ENCODE peak calls at places on chromosomes 11 and 22, in five cellular contexts. E, R, S, N and U are unnamed samples.

GRCh38 chr22:23690713-23691112 is at the start of gene RGL4:
- DNase-seq in E (no peak), R (no peak), S (no peak), N (no peak), U (no peak)

GRCh38 chr11:96942855-96943254 is 553.0 kb downstream of the JRKL start:
- DNase-seq in E (no peak), R (no peak), S (no peak), N (no peak), U (no peak)

GRCh38 chr11:62923634-62924411 is 2.7 kb upstream of the CHRM1 start:
- DNase-seq in E (no peak), R (no peak), S (no peak), N (no peak), U (peak)

GRCh38 chr11:60868682-60869450 is 1.5 kb downstream of the ZP1 start:
- DNase-seq in E (no peak), R (no peak), S (no peak), N (no peak), U (no peak)

GRCh38 chr11:113106507-113106906 is 145.3 kb downstream of the NCAM1 start:
- DNase-seq in E (no peak), R (no peak), S (no peak), N (no peak), U (no peak)

GRCh38 chr11:132158091-132158490 is 787.7 kb downstream of the NTM start:
- DNase-seq in E (no peak), R (no peak), S (peak), N (no peak), U (no peak)

GRCh38 chr11:8871283-8871775 is 39.7 kb upstream of the AKIP1 start:
- DNase-seq in E (peak), R (peak), S (no peak), N (peak), U (no peak)

GRCh38 chr11:69109101-69109500 is 46.6 kb upstream of the SMIM38 start:
- DNase-seq in E (no peak), R (no peak), S (no peak), N (no peak), U (no peak)

GRCh38 chr11:70631624-70632047 is 233.3 kb downstream of the CTTN start:
- DNase-seq in E (no peak), R (no peak), S (no peak), N (no peak), U (no peak)

GRCh38 chr22:36136988-36137387 is 23.6 kb downstream of the APOL3 start:
- DNase-seq in E (no peak), R (no peak), S (no peak), N (no peak), U (no peak)

GRCh38 chr11:44621140-44621681 is 55.7 kb downstream of the CD82 start:
- DNase-seq in E (peak), R (peak), S (peak), N (peak), U (peak)

GRCh38 chr22:17583151-17583550 is 19.9 kb downstream of the SLC25A18 start:
- DNase-seq in E (no peak), R (no peak), S (no peak), N (no peak), U (no peak)

DNA sequence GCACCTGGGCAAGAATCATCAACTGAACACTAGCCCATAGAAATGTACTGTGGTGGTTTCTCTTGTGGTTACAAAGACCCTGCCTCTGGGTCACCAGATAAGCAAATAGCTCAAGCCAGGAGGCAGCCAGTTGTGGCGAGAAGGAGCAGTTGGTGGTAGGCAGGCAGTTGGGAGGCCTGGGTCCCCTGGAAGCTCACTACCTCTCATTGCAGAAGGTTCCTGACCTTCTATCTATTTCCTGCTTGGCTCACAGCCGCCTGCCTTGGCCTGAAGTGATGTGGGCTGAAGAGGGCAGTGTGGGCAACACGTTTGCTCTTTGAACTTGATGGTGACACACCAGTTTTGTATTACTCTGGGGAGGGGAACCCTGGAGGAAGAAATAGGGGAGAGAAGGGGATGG is 34.7 kb downstream of the NECTIN1 start:
- DNase-seq in E (no peak), R (no peak), S (peak), N (no peak), U (peak)
- TF ChIP-seq CTCF in E (no peak), R (peak), S (peak), N (no peak), U (peak)

GRCh38 chr11:32434387-32435151 is 770 bp downstream of the WT1 start:
- DNase-seq in E (no peak), R (no peak), S (peak), N (no peak), U (no peak)
- TF ChIP-seq CTCF in E (no peak), R (no peak), S (peak), N (peak), U (no peak)

GRCh38 chr22:31871475-31871874 is 72.9 kb upstream of the YWHAH start:
- DNase-seq in E (no peak), R (no peak), S (no peak), N (no peak), U (no peak)

GRCh38 chr22:31874821-31875220 is 69.5 kb upstream of the YWHAH start:
- DNase-seq in E (no peak), R (no peak), S (no peak), N (no peak), U (no peak)

GRCh38 chr22:31876156-31877035 is 67.9 kb upstream of the YWHAH start:
- DNase-seq in E (no peak), R (no peak), S (no peak), N (no peak), U (no peak)

GRCh38 chr22:31870890-31871289 is 73.4 kb upstream of the YWHAH start:
- DNase-seq in E (no peak), R (no peak), S (no peak), N (no peak), U (no peak)

DNA sequence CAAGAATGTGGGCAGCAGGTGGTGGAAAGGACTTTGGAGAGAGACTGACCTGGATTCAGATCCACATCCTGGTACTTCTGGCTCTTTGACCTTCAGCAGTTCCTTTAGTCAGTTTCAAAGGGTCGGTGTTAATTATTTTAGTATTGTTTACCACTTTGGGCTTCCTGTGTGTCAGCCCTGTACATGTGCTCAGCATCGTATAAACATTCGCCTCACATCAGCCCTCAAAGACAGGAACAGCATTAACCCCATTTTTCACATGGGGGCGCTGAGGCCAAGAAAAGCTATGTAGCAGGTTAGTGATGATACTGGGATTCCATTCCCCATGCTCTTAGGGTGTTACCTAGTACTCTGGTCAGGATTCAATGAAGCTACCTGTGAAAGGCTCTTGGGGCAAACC is 72.1 kb upstream of the YWHAH start:
- DNase-seq in E (no peak), R (no peak), S (peak), N (no peak), U (no peak)
- TF ChIP-seq CTCF in E (no peak), R (peak), S (peak), N (peak), U (peak)

DNA sequence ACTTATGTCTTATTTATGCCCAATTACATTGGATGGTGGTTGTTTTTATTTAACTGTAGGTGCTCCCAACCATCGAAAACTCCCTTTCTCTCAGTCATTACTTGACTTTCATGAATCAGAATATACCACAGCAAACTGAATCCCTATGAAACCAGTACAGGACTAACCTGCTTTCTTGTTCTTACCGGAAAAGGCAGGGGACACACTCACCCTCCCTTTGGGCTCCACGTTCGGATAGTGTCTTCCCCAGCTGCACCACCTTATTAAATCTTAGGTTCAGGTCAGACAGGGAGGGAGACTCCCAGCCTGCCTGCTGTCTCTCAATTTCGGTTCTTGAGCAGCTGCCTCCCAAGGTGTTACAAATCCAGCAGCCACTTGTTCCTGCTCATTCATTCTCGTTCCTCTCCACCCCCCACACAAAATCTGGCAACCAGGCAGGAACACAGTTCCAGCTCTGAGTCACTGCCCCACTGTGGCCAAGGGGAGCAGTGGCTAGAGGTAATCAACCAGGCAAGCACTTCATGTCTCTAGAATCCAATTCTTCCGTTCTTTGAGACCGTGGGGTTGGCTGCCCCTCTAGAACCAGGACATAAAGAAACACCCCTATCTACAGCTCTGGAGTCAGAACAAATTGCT is 133.0 kb downstream of the PLEKHA7 start:
- DNase-seq in E (peak), R (no peak), S (peak), N (peak), U (peak)
- TF ChIP-seq CTCF in E (no peak), R (peak), S (no peak), N (peak), U (peak)

DNA sequence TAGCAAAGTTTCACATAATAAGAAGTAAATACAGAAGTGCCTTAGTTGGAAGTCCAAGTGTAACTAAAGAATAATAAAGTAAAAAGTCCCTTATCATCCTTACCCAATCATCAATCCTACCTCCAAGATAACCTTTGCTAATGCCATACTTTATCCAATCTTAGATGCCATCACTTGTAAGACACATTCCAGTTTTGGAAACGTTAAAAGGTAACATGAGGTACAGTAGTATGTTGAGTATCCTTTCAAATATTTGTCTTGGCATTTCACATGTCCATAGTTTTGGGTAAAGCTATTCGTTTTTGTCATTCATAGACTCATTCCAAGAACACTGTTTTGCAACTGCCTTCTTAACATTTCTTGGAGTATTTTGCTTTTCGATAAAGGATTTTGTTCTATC is 115.2 kb upstream of the TEAD1 start:
- DNase-seq in E (no peak), R (no peak), S (no peak), N (no peak), U (no peak)
- TF ChIP-seq CTCF in E (no peak), R (no peak), S (no peak), N (no peak), U (no peak)

DNA sequence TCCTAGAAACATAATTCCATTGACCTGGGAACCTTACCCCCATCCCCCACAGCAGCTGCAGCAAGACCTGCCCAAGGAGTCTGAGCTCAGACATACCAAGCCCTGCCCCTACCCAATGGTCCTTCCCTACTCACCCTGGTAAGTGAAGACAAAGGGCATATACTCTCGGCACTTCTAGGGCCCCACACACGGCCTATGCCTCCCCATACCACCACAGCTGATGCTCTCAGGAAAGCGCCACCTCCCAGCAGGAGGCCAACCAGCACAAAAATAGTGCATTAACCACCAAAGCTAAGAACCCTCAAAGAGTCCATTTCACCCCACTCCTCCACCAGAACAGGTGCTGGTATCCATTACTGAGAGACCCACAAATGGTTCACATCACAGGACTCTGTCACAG is 74.4 kb upstream of the GUCY1A2 start:
- DNase-seq in E (no peak), R (no peak), S (no peak), N (no peak), U (no peak)
- TF ChIP-seq CTCF in E (no peak), R (no peak), S (no peak), N (no peak), U (no peak)

DNA sequence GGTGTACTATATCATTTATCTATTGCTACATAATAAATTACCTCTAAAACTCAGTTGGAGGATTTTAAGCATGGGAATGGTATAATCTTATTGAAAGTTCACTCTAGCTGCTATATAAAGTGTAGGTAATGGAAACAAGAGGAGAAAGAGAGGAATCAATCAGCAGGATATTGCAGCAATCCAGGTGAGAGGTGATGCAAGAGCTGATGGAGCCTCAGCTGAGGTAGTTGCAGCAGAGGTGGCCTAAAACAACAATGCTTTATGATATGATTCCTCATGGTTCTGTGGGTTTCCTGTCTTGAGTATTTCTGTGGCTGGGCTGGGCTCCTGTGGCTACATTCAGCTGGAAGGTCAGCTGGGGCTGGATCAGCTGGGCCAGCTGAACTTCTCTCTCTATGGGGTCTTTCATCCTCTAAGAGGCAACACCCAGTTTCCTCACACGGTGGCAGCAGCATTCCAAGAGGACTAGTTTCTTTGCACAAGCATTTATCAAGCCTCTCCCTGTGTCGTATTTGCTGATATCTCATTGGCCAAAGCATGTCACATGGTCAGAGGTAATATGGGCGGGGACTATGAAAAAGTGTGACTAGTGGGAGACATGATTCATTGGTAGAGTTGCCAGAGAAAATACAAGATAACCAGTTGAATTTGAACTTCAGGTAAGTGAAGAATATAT is 135.4 kb upstream of the LARGE1 start:
- DNase-seq in E (no peak), R (no peak), S (peak), N (no peak), U (peak)
- TF ChIP-seq CTCF in E (no peak), R (no peak), S (peak), N (peak), U (peak)

GRCh38 chr11:129992161-129992944 is 10.3 kb downstream of the PRDM10 start:
- DNase-seq in E (no peak), R (peak), S (peak), N (no peak), U (no peak)
- TF ChIP-seq CTCF in E (no peak), R (peak), S (peak), N (peak), U (no peak)

DNA sequence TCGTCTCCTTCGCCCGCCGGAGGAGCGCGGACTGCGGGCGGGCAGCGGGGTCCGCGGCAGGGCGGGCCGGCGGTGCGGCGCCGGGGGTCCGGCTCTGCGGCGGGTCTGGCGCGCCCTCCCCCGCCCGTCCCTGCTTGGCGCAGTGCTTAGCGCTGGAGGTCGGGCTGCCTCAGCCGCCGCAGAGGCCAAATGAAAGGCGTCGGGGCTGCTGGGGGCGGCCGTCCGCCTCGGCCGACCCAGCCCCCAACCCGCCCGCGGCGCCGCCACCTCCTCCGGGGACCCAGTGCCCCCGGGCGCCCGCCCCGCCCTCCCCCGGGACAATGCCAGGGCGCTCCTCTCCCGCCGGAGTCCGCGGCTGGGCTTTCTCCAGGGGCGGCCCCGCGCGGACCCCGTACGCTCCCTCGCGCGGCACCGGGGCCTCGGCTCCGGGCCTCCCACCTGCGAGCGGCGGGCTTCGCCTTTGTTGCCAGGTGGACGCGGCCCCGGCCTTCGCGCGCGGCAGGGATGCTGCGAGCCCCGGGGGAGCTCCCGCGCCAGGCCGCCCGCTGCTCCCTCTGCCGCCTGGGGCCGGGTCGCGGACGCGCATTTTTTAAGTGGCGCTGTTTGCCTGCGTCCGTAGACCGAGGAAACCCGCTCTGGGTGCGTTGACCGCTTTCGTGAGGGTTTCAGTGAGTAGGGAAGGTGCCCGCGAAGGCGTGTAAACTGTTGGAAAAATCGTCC is 575 bp downstream of the APLP2 start:
- DNase-seq in E (no peak), R (no peak), S (peak), N (peak), U (peak)
- TF ChIP-seq CTCF in E (no peak), R (peak), S (peak), N (peak), U (peak)